ENCODE peak calls at places on chromosome 5, in eight cellular contexts. O is effector memory CD8-positive, alpha-beta T cell; I is naive thymus-derived CD4-positive, alpha-beta T cell; H is amniotic epithelial cell; Z is brain microvascular endothelial cell; X is stimulated activated effector memory CD8-positive, alpha-beta T cell treated with anti-CD3 and anti-CD28 coated beads, Interleukin-12 subunit alpha, Interleukin-12 subunit beta, amount 100 ng/mL, for 72 hours; P is pancreas; B is stimulated activated CD4-positive, alpha-beta T cell treated with anti-CD3 and anti-CD28 coated beads, Interleukin-1b, Interleukin-23, amount 100 ng/mL, for 24 hours. Q is an unnamed sample.

GRCh38 chr5:81068063-81068462 is 107.9 kb downstream of the RASGRF2 start:
- DNase-seq in B (no peak), H (no peak), P (no peak), I (no peak), X (no peak), Z (no peak), O (no peak), Q (no peak)

GRCh38 chr5:160905285-160905684 is 53.3 kb upstream of the ATP10B start:
- DNase-seq in H (no peak), O (no peak), Z (no peak), I (no peak), B (no peak), P (no peak), X (no peak), Q (no peak)

GRCh38 chr5:158435161-158435616 is 576.2 kb upstream of the CLINT1 start:
- DNase-seq in O (no peak), P (no peak), Z (peak), I (peak), H (no peak), B (no peak), X (no peak), Q (peak)

GRCh38 chr5:88689662-88690351 is 193.2 kb downstream of the MEF2C start:
- DNase-seq in P (no peak), B (no peak), I (no peak), H (peak), Z (no peak), X (no peak), O (no peak), Q (no peak)

GRCh38 chr5:157689942-157690689 is 18.8 kb downstream of the C5orf52 start:
- DNase-seq in H (no peak), B (no peak), P (no peak), X (no peak), I (no peak), Z (no peak), O (no peak), Q (peak)

GRCh38 chr5:93929146-93929545 is 187.7 kb upstream of the POU5F2 start:
- DNase-seq in I (no peak), H (peak), P (no peak), B (no peak), X (no peak), O (no peak), Z (peak), Q (no peak)

GRCh38 chr5:103371046-103371603 is 112.6 kb downstream of the MACIR start:
- DNase-seq in B (no peak), X (no peak), Z (no peak), P (no peak), I (no peak), O (no peak), H (no peak), Q (no peak)

GRCh38 chr5:8905021-8905420 is 640.9 kb downstream of the SEMA5A start:
- DNase-seq in X (no peak), B (no peak), I (no peak), Z (peak), O (no peak), H (peak), P (no peak), Q (no peak)

GRCh38 chr5:17882760-17883488 is 248.7 kb downstream of the TAF11L14 start:
- DNase-seq in P (no peak), B (no peak), Z (no peak), X (no peak), O (no peak), I (no peak), H (no peak), Q (no peak)

GRCh38 chr5:124651663-124652513 is 94.6 kb downstream of the ZNF608 start:
- DNase-seq in P (peak), I (no peak), O (no peak), X (no peak), H (peak), Z (peak), B (no peak), Q (peak)

GRCh38 chr5:983568-983967 is 25.0 kb upstream of the NKD2 start:
- DNase-seq in Z (no peak), B (no peak), X (no peak), P (no peak), O (no peak), H (no peak), I (no peak), Q (no peak)

GRCh38 chr5:39486361-39486760 is 61.6 kb upstream of the DAB2 start:
- DNase-seq in B (no peak), H (no peak), Z (no peak), O (no peak), X (no peak), I (no peak), P (no peak), Q (no peak)

GRCh38 chr5:35926389-35927051 is 11.9 kb downstream of the CAPSL start:
- DNase-seq in X (peak), I (peak), H (peak), Z (peak), P (peak), B (peak), O (peak), Q (peak)

GRCh38 chr5:179405054-179405416 is 59.8 kb upstream of the ADAMTS2 start:
- DNase-seq in Z (no peak), I (no peak), O (no peak), P (no peak), H (no peak), X (no peak), B (no peak), Q (no peak)

GRCh38 chr5:55597014-55597981 is 62.5 kb upstream of the PLPP1 start:
- DNase-seq in P (no peak), H (no peak), Z (peak), O (no peak), B (no peak), I (no peak), X (no peak), Q (no peak)

GRCh38 chr5:172104801-172105701 is 83.0 kb downstream of the STK10 start:
- DNase-seq in I (no peak), O (no peak), B (no peak), X (no peak), H (no peak), P (no peak), Z (no peak), Q (no peak)

GRCh38 chr5:1751026-1751863 is 48.4 kb downstream of the MRPL36 start:
- DNase-seq in I (no peak), X (no peak), O (no peak), P (no peak), B (no peak), Z (no peak), H (no peak), Q (no peak)

Q was measured in stimulated activated naive CD8-positive, alpha-beta T cell treated with anti-CD3 and anti-CD28 coated beads, Interleukin-15, Interleukin-2, amounts not matched to agents 100 U/mL and 50 U/mL, for 24 hours.